ENCODE peak calls at places on chromosomes 16 and 17, in ten cellular contexts. I is CD8-positive, alpha-beta T cell; O is tibial nerve; T is AG10803; E is skeletal muscle cell; G is A549; R is prostate gland; M is stomach; H is GM12864; S is heart right ventricle. P is an unnamed sample.

GRCh38 chr17:19645608-19646250 is 2.8 kb upstream of the ALDH3A2 start:
- DNase-seq in O (peak), E (no peak), H (no peak), T (no peak), G (peak), S (peak), M (no peak), I (peak), R (no peak), P (peak)

GRCh38 chr17:74379495-74380085 is 12.3 kb downstream of the GPR142 start:
- DNase-seq in R (peak), G (peak), I (peak), S (peak), O (peak), M (peak), T (peak), H (peak), E (peak), P (peak)

GRCh38 chr17:8359769-8360168 is 16.7 kb downstream of the KRABD2 start:
- DNase-seq in O (peak), M (no peak), T (peak), H (no peak), S (no peak), E (peak), G (no peak), I (no peak), R (no peak), P (peak)

GRCh38 chr16:89055894-89056555 is 37.6 kb upstream of the ACSF3 start:
- DNase-seq in T (no peak), O (no peak), H (no peak), G (no peak), M (no peak), R (no peak), S (no peak), E (no peak), I (no peak), P (no peak)

GRCh38 chr17:57247261-57247660 is 9.1 kb upstream of the MSI2 start:
- DNase-seq in S (no peak), G (no peak), H (no peak), E (no peak), O (no peak), T (no peak), M (no peak), R (no peak), I (no peak), P (no peak)

GRCh38 chr16:68355447-68356248 is 44.8 kb downstream of the PRMT7 start:
- DNase-seq in R (no peak), G (no peak), I (no peak), E (no peak), T (no peak), O (no peak), S (no peak), H (no peak), M (no peak), P (no peak)

GRCh38 chr16:15526097-15526496 is 91.7 kb downstream of the BMERB1 start:
- DNase-seq in I (no peak), G (no peak), E (no peak), R (no peak), O (no peak), S (no peak), H (no peak), M (no peak), T (no peak), P (no peak)

GRCh38 chr16:23803591-23804123 is 32.1 kb upstream of the PRKCB start:
- DNase-seq in I (peak), R (peak), T (peak), E (no peak), M (peak), S (peak), O (peak), H (no peak), G (peak), P (peak)

GRCh38 chr16:70589998-70590471 is 56.3 kb upstream of the IL34 start:
- DNase-seq in I (no peak), O (peak), M (no peak), E (peak), S (peak), T (peak), H (no peak), G (peak), R (no peak), P (peak)

GRCh38 chr17:31401456-31402254 is 10.2 kb downstream of the RAB11FIP4 start:
- DNase-seq in E (no peak), H (no peak), G (no peak), S (no peak), O (no peak), T (no peak), I (no peak), R (no peak), M (no peak), P (no peak)

GRCh38 chr16:30722916-30723315 is 23.9 kb downstream of the SRCAP start:
- DNase-seq in O (no peak), T (no peak), E (no peak), G (no peak), R (no peak), H (no peak), M (no peak), S (no peak), I (no peak), P (no peak)

GRCh38 chr17:61316633-61317032 is 83.0 kb upstream of the TBX2 start:
- DNase-seq in R (no peak), H (no peak), S (no peak), E (no peak), O (no peak), G (no peak), I (no peak), M (no peak), T (no peak), P (no peak)

GRCh38 chr17:68780561-68780960 is 174.6 kb downstream of the ABCA8 start:
- DNase-seq in T (peak), G (no peak), I (no peak), H (no peak), O (no peak), R (no peak), E (no peak), S (no peak), M (no peak), P (no peak)

GRCh38 chr17:42554250-42555121 is 1.8 kb downstream of the HSD17B1 start:
- DNase-seq in T (peak), R (peak), O (peak), M (peak), E (peak), G (peak), S (peak), H (peak), I (peak), P (peak)

GRCh38 chr16:23905027-23905426 is 69.2 kb downstream of the PRKCB start:
- DNase-seq in G (peak), M (no peak), O (no peak), I (no peak), R (peak), H (no peak), E (no peak), S (peak), T (peak), P (peak)

GRCh38 chr16:66843191-66843590 is 1.0 kb upstream of the CA7 start:
- DNase-seq in S (no peak), E (no peak), M (no peak), G (no peak), H (no peak), I (no peak), R (no peak), T (no peak), O (no peak), P (no peak)

GRCh38 chr17:38672788-38673713 is 1.7 kb downstream of the EPOP start:
- DNase-seq in O (no peak), M (no peak), I (no peak), T (no peak), G (no peak), E (no peak), H (no peak), S (no peak), R (no peak), P (no peak)

GRCh38 chr16:22359679-22360078 is 14.7 kb downstream of the CDR2 start:
- DNase-seq in G (no peak), R (no peak), O (no peak), H (no peak), S (no peak), T (no peak), I (no peak), M (no peak), E (no peak), P (no peak)

GRCh38 chr17:42337442-42337841 is 49.1 kb downstream of the STAT5A start:
- DNase-seq in M (no peak), H (peak), I (peak), G (no peak), E (no peak), O (no peak), S (no peak), R (no peak), T (peak), P (no peak)

GRCh38 chr16:9869776-9870175 is 312.5 kb downstream of the GRIN2A start:
- DNase-seq in M (no peak), O (no peak), G (no peak), E (no peak), I (no peak), H (no peak), S (no peak), T (no peak), R (no peak), P (no peak)

GRCh38 chr16:58501242-58502131 is 1.5 kb downstream of the NDRG4 start:
- DNase-seq in H (no peak), S (no peak), M (peak), R (no peak), T (no peak), O (no peak), I (peak), G (no peak), E (no peak), P (no peak)

GRCh38 chr16:2527071-2527783 is 4.0 kb downstream of the CEMP1 start:
- DNase-seq in O (no peak), S (no peak), T (no peak), E (no peak), R (no peak), G (no peak), M (no peak), H (no peak), I (no peak), P (no peak)

GRCh38 chr16:68069511-68070248 is 15.5 kb upstream of the NFATC3 start:
- DNase-seq in R (no peak), S (peak), O (no peak), I (peak), E (no peak), H (no peak), M (no peak), T (no peak), G (no peak), P (no peak)

GRCh38 chr17:76036497-76037380 is 9.6 kb upstream of the EVPL start:
- DNase-seq in O (no peak), G (no peak), E (no peak), T (no peak), H (no peak), M (no peak), R (no peak), I (no peak), S (no peak), P (no peak)

GRCh38 chr16:65769776-65770438 is 596.6 kb upstream of the CDH5 start:
- DNase-seq in T (no peak), M (no peak), R (no peak), E (no peak), O (no peak), S (no peak), H (no peak), G (no peak), I (no peak), P (peak)

GRCh38 chr17:49907279-49907678 is 59.4 kb upstream of the TAC4 start:
- DNase-seq in E (no peak), I (no peak), G (no peak), R (no peak), M (no peak), O (no peak), H (no peak), S (no peak), T (no peak), P (no peak)

GRCh38 chr17:43890240-43890639 is 17.1 kb downstream of the MPP2 start:
- DNase-seq in M (no peak), T (no peak), O (no peak), H (no peak), I (no peak), G (no peak), E (no peak), R (no peak), S (no peak), P (no peak)

GRCh38 chr16:48895142-48895541 is 285.2 kb upstream of the N4BP1 start:
- DNase-seq in O (no peak), I (no peak), S (no peak), M (no peak), T (no peak), R (no peak), H (no peak), G (no peak), E (no peak), P (no peak)

GRCh38 chr17:652310-652709 is 62.3 kb downstream of the VPS53 start:
- DNase-seq in E (no peak), M (no peak), I (no peak), H (no peak), T (peak), G (no peak), R (no peak), S (peak), O (peak), P (peak)

GRCh38 chr17:83194189-83194565 is 114.8 kb downstream of the METRNL start:
- DNase-seq in O (peak), G (no peak), I (no peak), E (no peak), S (no peak), R (no peak), T (no peak), M (no peak), H (no peak), P (no peak)

GRCh38 chr16:1781758-1782407 is 488 bp downstream of the SPSB3 start:
- DNase-seq in M (no peak), H (no peak), O (no peak), S (peak), E (no peak), G (no peak), I (peak), T (no peak), R (no peak), P (no peak)

GRCh38 chr16:84262939-84263338 is 23.1 kb upstream of the KCNG4 start:
- DNase-seq in M (no peak), T (no peak), R (no peak), O (no peak), E (no peak), G (no peak), I (no peak), S (no peak), H (no peak), P (no peak)

GRCh38 chr16:56635441-56635967 is 3.0 kb upstream of the MT1A start:
- DNase-seq in R (no peak), T (no peak), S (no peak), H (no peak), G (no peak), O (no peak), I (no peak), M (no peak), E (no peak), P (no peak)
- H3K4me3 ChIP-seq in R (peak), T (no peak), S (no peak), H (no peak), G (no peak), O (no peak), I (peak), M (peak), E (peak), P (peak)

DNA sequence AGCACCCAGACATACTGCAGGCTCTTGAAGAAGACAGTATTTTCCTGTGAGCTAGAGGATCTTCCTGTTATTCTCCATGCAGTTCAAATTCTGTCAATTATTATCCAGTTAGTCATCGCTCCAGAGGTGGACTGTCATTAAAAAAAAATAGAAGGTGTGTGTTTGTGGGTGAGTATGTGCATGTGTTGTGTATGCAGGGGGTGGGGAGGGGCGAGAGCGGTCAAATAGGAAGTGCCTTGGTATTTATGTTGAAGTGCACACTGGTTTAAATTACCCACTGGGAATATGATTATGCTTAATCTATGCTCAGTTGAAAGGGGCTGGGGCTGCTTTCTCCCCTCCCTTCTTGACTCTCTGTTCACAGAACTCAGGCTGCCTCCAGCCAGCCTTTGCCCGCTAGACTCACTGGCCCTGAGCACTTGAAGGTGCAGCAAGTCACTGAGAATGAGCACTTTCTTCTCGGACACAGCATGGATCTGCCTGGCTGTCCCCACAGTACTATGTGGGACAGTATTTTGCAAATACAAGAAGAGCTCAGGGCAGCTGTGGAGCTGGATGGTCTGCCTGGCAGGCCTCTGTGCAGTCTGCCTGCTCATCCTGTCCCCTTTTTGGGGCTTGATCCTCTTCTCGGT is at the start of gene HSD17B2:
- DNase-seq in R (no peak), E (no peak), O (no peak), M (peak), H (no peak), G (peak), S (no peak), T (peak), I (no peak), P (no peak)
- H3K4me3 ChIP-seq in R (no peak), E (no peak), O (peak), M (peak), H (no peak), G (peak), S (no peak), T (no peak), I (no peak), P (no peak)

GRCh38 chr17:77449373-77449907 is 308.7 kb downstream of the SEC14L1 start:
- DNase-seq in R (no peak), H (no peak), M (no peak), E (no peak), I (no peak), O (no peak), S (no peak), T (no peak), G (no peak), P (no peak)
- H3K4me3 ChIP-seq in R (no peak), H (peak), M (no peak), E (no peak), I (peak), O (peak), S (no peak), T (no peak), G (no peak), P (no peak)

GRCh38 chr16:56588781-56589140 is 567 bp upstream of the MT3 start:
- DNase-seq in T (no peak), I (no peak), M (no peak), R (no peak), O (no peak), S (no peak), G (no peak), E (no peak), H (no peak), P (no peak)
- H3K4me3 ChIP-seq in T (peak), I (peak), M (peak), R (peak), O (peak), S (peak), G (peak), E (peak), H (no peak), P (no peak)